ENCODE peak calls at places on chromosomes 13 and 19, in six cellular contexts. P is PC-3, F is kidney epithelial cell, V is adrenal gland, C is aorta, E is GM23248. R is an unnamed sample.

GRCh38 chr13:112748947-112749346 is 59.1 kb downstream of the ATP11A start:
- DNase-seq in P (no peak), F (no peak), V (peak; percentile 73), C (no peak), E (peak; percentile 58), R (peak; percentile 72)

GRCh38 chr13:91347212-91347995 is at the start of gene MIR17HG:
- DNase-seq in P (peak; percentile 83), F (peak; percentile 65), V (peak; percentile 79), C (peak; percentile 95), E (peak; percentile 88), R (peak; percentile 89)

GRCh38 chr13:23796546-23796945 is 92.7 kb downstream of the MIPEP start:
- DNase-seq in P (peak; percentile 58), F (peak; percentile 16), V (no peak), C (no peak), E (no peak), R (no peak)

GRCh38 chr19:8221161-8221560 is 12.0 kb downstream of the CERS4 start:
- DNase-seq in P (no peak), F (no peak), V (no peak), C (no peak), E (no peak), R (no peak)

GRCh38 chr13:64428196-64428595 is 2801.9 kb downstream of the PCDH9 start:
- DNase-seq in P (peak; percentile 5), F (no peak), V (no peak), C (no peak), E (no peak), R (peak; percentile 34)

GRCh38 chr19:19106061-19106551 is 32.2 kb downstream of the TMEM161A start:
- DNase-seq in P (no peak), F (no peak), V (peak; percentile 39), C (no peak), E (no peak), R (no peak)

GRCh38 chr19:49570997-49571676 is 9.2 kb downstream of the NOSIP start:
- DNase-seq in P (peak; percentile 44), F (no peak), V (peak; percentile 52), C (no peak), E (no peak), R (no peak)

GRCh38 chr13:41802684-41803554 is 158.0 kb downstream of the VWA8 start:
- DNase-seq in P (peak; percentile 49), F (peak; percentile 57), V (no peak), C (no peak), E (peak; percentile 87), R (peak; percentile 18)

GRCh38 chr19:31277516-31277915 is 71.7 kb downstream of the TSHZ3 start:
- DNase-seq in P (no peak), F (no peak), V (no peak), C (peak; percentile 56), E (no peak), R (no peak)

DNA sequence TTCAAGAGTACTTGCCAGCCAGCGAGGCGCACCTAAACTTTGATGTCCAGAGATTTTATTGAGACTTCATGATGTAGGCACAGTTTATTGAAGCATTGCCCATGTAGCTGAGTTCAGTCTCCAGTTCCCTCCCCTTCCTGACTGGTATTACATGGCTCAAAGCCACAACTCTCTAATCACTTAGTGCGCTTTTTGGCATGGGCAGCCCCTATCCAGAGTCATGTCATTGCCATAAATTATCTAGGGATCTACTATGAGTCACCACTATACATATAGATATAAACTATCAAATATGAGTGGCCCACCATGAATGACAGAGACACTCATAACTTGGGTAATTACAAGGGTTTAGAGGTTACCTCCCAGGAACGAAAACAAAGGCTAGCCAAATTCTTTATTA is 7.7 kb downstream of the ZNF614 start:
- DNase-seq in P (peak; percentile 50), F (no peak), V (no peak), C (no peak), E (no peak), R (no peak)
- H3K36me3 ChIP-seq in P (peaks cover 93% of the 10 kb centered on the region), F (peaks cover 7% of the 10 kb centered on the region), V (peaks cover 57% of the 10 kb centered on the region), C (peaks cover 37% of the 10 kb centered on the region), E (peaks cover 69% of the 10 kb centered on the region), R (peaks cover 81% of the 10 kb centered on the region)

GRCh38 chr13:30698488-30699005 is 36.8 kb upstream of the ALOX5AP start:
- DNase-seq in P (no peak), F (no peak), V (no peak), C (no peak), E (no peak), R (no peak)

GRCh38 chr13:30696278-30697176 is 38.8 kb upstream of the ALOX5AP start:
- DNase-seq in P (no peak), F (no peak), V (peak; percentile 68), C (no peak), E (peak; percentile 47), R (peak; percentile 20)

GRCh38 chr13:30700364-30700763 is 35.0 kb upstream of the ALOX5AP start:
- DNase-seq in P (no peak), F (no peak), V (no peak), C (no peak), E (no peak), R (no peak)

GRCh38 chr13:30698023-30698422 is 37.3 kb upstream of the ALOX5AP start:
- DNase-seq in P (no peak), F (no peak), V (no peak), C (no peak), E (peak; percentile 77), R (peak; percentile 30)

GRCh38 chr13:30697177-30697953 is 38.0 kb upstream of the ALOX5AP start:
- DNase-seq in P (no peak), F (no peak), V (no peak), C (no peak), E (peak; percentile 44), R (no peak)
- H3K4me3 ChIP-seq in P (no peak overlapping the region), F (no peak overlapping the region), V (no peak overlapping the region), C (no peak overlapping the region), E (peak overlapping the region; percentile 57), R (no peak overlapping the region)

GRCh38 chr19:50820086-50820485 is 3.5 kb downstream of the KLK1 start:
- DNase-seq in P (no peak), F (no peak), V (no peak), C (no peak), E (no peak), R (no peak)
- H3K36me3 ChIP-seq in P (no peaks in the 10 kb centered on the region), F (no peaks in the 10 kb centered on the region), V (no peaks in the 10 kb centered on the region), C (no peaks in the 10 kb centered on the region), E (no peaks in the 10 kb centered on the region), R (no peaks in the 10 kb centered on the region)

GRCh38 chr19:48363500-48363809 is 285 bp downstream of the TMEM143 start:
- DNase-seq in P (no peak), F (no peak), V (no peak), C (peak; percentile 82), E (no peak), R (peak; percentile 16)

GRCh38 chr19:48364564-48365363 is 597 bp downstream of the SYNGR4 start:
- DNase-seq in P (no peak), F (no peak), V (no peak), C (no peak), E (no peak), R (no peak)

GRCh38 chr19:48367855-48368254 is 3.7 kb downstream of the SYNGR4 start:
- DNase-seq in P (no peak), F (no peak), V (no peak), C (no peak), E (no peak), R (no peak)

GRCh38 chr19:48363810-48364563 is at the start of the genes SYNGR4 and TMEM143:
- DNase-seq in P (peak; percentile 97), F (peak; percentile 97), V (peak; percentile 99), C (peak; percentile 99), E (peak; percentile 99), R (peak; percentile 99)

GRCh38 chr19:48365602-48366001 is 1.4 kb downstream of the SYNGR4 start:
- DNase-seq in P (no peak), F (no peak), V (no peak), C (no peak), E (no peak), R (no peak)
- H3K4me3 ChIP-seq in P (no peak overlapping the region), F (no peak overlapping the region), V (no peak overlapping the region), C (no peak overlapping the region), E (no peak overlapping the region), R (no peak overlapping the region)

GRCh38 chr13:99545979-99546378 is 44.7 kb downstream of the TM9SF2 start:
- DNase-seq in P (no peak), F (no peak), V (no peak), C (no peak), E (no peak), R (no peak)
- H3K36me3 ChIP-seq in P (peaks cover 26% of the 10 kb centered on the region), F (peaks cover 1% of the 10 kb centered on the region), V (peaks cover 61% of the 10 kb centered on the region), C (peaks cover 13% of the 10 kb centered on the region), E (peaks cover 62% of the 10 kb centered on the region), R (peaks cover 55% of the 10 kb centered on the region)

DNA sequence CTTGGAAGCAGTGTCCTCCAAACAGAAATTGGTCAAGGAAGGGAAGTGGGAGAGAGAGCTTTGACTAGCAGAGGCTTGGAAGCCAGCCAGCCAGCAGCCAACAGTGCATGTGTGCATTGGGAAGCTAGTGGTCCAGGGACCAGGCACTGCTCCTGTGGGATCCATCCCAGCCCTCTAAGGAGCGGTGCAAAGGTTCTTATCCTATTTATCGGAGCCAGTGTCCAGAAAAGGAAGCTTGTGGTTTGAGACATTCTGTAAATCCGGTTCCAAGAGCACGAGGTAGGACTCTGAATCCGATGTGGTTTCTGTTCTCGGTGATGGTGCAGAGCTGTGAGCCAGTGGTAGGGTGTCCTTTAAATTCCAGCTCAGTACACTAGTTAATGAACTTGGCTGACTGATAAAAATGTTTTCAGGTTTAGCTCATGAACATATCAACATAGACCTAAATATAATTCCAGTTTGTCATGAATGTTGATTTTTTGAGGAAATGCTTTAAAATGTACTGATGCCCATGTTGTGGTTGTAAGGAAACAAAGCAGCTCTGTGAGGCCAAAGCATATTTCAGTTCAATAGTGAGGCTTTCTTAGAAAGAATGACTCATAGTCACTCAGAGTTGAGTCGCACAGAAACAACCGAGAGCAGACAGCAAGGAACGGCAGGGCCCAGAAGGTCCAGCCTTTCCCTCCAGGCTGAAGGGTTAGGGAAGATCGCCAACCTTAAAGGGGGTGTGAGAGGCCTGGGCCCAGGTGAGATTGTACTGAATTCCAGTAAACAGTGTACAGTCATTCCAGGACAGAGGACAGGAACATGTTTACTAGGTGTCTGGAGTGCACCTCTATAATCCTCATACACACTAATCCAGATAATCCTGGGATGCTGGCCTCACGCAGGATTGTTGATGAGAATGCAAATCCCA is 21.5 kb upstream of the GARRE1 start:
- DNase-seq in P (peak; percentile 86), F (peak; percentile 92), V (peak; percentile 73), C (peak; percentile 86), E (peak; percentile 96), R (peak; percentile 74)
- H3K4me3 ChIP-seq in P (peak overlapping the region; percentile 3), F (no peak overlapping the region), V (no peak overlapping the region), C (no peak overlapping the region), E (peak overlapping the region; percentile 25), R (no peak overlapping the region)

GRCh38 chr19:11102944-11103343 is 13.7 kb downstream of the LDLR start:
- DNase-seq in P (no peak), F (no peak), V (no peak), C (no peak), E (no peak), R (no peak)
- H3K36me3 ChIP-seq in P (peaks cover 82% of the 10 kb centered on the region), F (peaks cover 14% of the 10 kb centered on the region), V (peaks cover 80% of the 10 kb centered on the region), C (peaks cover 2% of the 10 kb centered on the region), E (peaks cover 15% of the 10 kb centered on the region), R (peaks cover 94% of the 10 kb centered on the region)

DNA sequence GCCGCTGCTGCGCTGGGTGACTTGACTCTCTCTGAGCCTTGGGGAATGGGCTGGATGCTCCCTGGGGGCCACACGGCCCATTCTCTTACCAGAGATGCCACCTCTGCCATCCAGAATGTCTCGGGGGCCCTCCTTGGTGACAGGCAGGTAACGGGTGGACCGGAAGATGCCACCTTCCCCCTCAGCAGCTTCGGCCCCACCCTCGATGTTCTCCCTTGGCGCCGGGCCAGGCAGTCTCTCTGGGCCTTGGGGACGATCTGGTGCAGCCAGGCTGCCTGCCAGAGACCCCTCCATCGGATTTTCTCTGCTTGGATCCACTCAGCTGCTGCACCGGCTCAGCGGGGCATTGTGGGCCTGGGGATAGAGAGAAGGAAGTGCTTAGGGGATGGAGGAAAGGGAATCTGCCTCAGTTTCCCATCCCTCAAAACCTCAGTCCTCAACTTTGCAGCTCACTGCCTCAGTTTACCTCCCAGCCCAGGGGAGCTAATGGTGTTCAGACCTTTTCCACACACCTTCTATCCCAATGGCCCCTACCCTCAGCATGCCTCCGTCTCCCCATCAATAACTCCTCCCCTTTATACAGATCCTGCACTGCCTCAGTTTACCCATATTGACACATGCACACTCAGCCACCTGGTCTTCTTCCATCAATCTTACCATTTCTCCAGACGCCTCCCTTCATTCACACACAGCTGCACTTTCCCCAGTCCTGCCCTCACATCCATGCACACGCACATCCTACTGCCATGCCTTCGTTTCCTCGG is 1.6 kb downstream of the WIZ start:
- DNase-seq in P (no peak), F (no peak), V (no peak), C (no peak), E (no peak), R (no peak)
- H3K4me3 ChIP-seq in P (no peak overlapping the region), F (no peak overlapping the region), V (no peak overlapping the region), C (no peak overlapping the region), E (no peak overlapping the region), R (no peak overlapping the region)

R was measured in MG63.